ENCODE peak calls at places on chromosomes 13 and 19, in ten cellular contexts. One of them, this sample, is unnamed.

GRCh38 chr13:64339373-64340063 is 2890.6 kb downstream of the PCDH9 start:
- DNase-seq in NCI-H345: no peak
- DNase-seq in iPS DF 19.7: peak
- DNase-seq in NCI-H2081 treated with DMSO at 0.1 percent for 48 hours: no peak
- DNase-seq in NK-92 treated with Interleukin-12 subunit alpha and Interleukin-12 subunit beta, amount 100 ng/mL, for 24 hours: no peak
- DNase-seq in nucleus accumbens: no peak
- DNase-seq in GM03348: no peak
- DNase-seq in psoas muscle: no peak
- DNase-seq in kidney tubule cell: no peak
- DNase-seq in fibroblast of the aortic adventitia: no peak
- DNase-seq in this sample: no peak

GRCh38 chr19:963401-964022 is 20.6 kb upstream of the WDR18 start:
- DNase-seq in nucleus accumbens: no peak
- DNase-seq in NCI-H345: no peak
- DNase-seq in fibroblast of the aortic adventitia: no peak
- DNase-seq in psoas muscle: no peak
- DNase-seq in kidney tubule cell: no peak
- DNase-seq in NCI-H2081 treated with DMSO at 0.1 percent for 48 hours: no peak
- DNase-seq in iPS DF 19.7: no peak
- DNase-seq in NK-92 treated with Interleukin-12 subunit alpha and Interleukin-12 subunit beta, amount 100 ng/mL, for 24 hours: no peak
- DNase-seq in GM03348: no peak
- DNase-seq in this sample: no peak

GRCh38 chr19:45779231-45780145 is 2.8 kb downstream of the DMPK start:
- DNase-seq in kidney tubule cell: peak
- DNase-seq in nucleus accumbens: no peak
- DNase-seq in NCI-H345: peak
- DNase-seq in GM03348: peak
- DNase-seq in fibroblast of the aortic adventitia: peak
- DNase-seq in iPS DF 19.7: no peak
- DNase-seq in NK-92 treated with Interleukin-12 subunit alpha and Interleukin-12 subunit beta, amount 100 ng/mL, for 24 hours: no peak
- DNase-seq in psoas muscle: peak
- DNase-seq in NCI-H2081 treated with DMSO at 0.1 percent for 48 hours: peak
- DNase-seq in this sample: peak

GRCh38 chr13:110301083-110301482 is 5.9 kb downstream of the COL4A1 start:
- DNase-seq in GM03348: no peak
- DNase-seq in NCI-H345: no peak
- DNase-seq in NK-92 treated with Interleukin-12 subunit alpha and Interleukin-12 subunit beta, amount 100 ng/mL, for 24 hours: no peak
- DNase-seq in fibroblast of the aortic adventitia: no peak
- DNase-seq in kidney tubule cell: no peak
- DNase-seq in nucleus accumbens: no peak
- DNase-seq in iPS DF 19.7: no peak
- DNase-seq in NCI-H2081 treated with DMSO at 0.1 percent for 48 hours: no peak
- DNase-seq in psoas muscle: no peak
- DNase-seq in this sample: no peak

GRCh38 chr13:22451345-22451744 is 729.4 kb upstream of the SGCG start:
- DNase-seq in NK-92 treated with Interleukin-12 subunit alpha and Interleukin-12 subunit beta, amount 100 ng/mL, for 24 hours: no peak
- DNase-seq in fibroblast of the aortic adventitia: no peak
- DNase-seq in NCI-H345: peak
- DNase-seq in psoas muscle: peak
- DNase-seq in GM03348: no peak
- DNase-seq in nucleus accumbens: no peak
- DNase-seq in iPS DF 19.7: no peak
- DNase-seq in kidney tubule cell: peak
- DNase-seq in NCI-H2081 treated with DMSO at 0.1 percent for 48 hours: no peak
- DNase-seq in this sample: no peak

GRCh38 chr13:25232937-25233515 is 54.3 kb downstream of the MTMR6 start:
- DNase-seq in fibroblast of the aortic adventitia: peak
- DNase-seq in NCI-H345: peak
- DNase-seq in psoas muscle: no peak
- DNase-seq in GM03348: peak
- DNase-seq in kidney tubule cell: peak
- DNase-seq in NK-92 treated with Interleukin-12 subunit alpha and Interleukin-12 subunit beta, amount 100 ng/mL, for 24 hours: no peak
- DNase-seq in nucleus accumbens: no peak
- DNase-seq in iPS DF 19.7: no peak
- DNase-seq in NCI-H2081 treated with DMSO at 0.1 percent for 48 hours: peak
- DNase-seq in this sample: peak

GRCh38 chr19:38277549-38277948 is 13.2 kb downstream of the SPINT2 start:
- DNase-seq in fibroblast of the aortic adventitia: no peak
- DNase-seq in nucleus accumbens: no peak
- DNase-seq in psoas muscle: no peak
- DNase-seq in NCI-H2081 treated with DMSO at 0.1 percent for 48 hours: no peak
- DNase-seq in NK-92 treated with Interleukin-12 subunit alpha and Interleukin-12 subunit beta, amount 100 ng/mL, for 24 hours: no peak
- DNase-seq in NCI-H345: no peak
- DNase-seq in GM03348: no peak
- DNase-seq in kidney tubule cell: peak
- DNase-seq in iPS DF 19.7: no peak
- DNase-seq in this sample: no peak

GRCh38 chr19:13839938-13840750 is 36.8 kb upstream of the NANOS3 start:
- DNase-seq in NCI-H2081 treated with DMSO at 0.1 percent for 48 hours: no peak
- DNase-seq in NCI-H345: no peak
- DNase-seq in nucleus accumbens: no peak
- DNase-seq in psoas muscle: peak
- DNase-seq in iPS DF 19.7: no peak
- DNase-seq in NK-92 treated with Interleukin-12 subunit alpha and Interleukin-12 subunit beta, amount 100 ng/mL, for 24 hours: no peak
- DNase-seq in fibroblast of the aortic adventitia: peak
- DNase-seq in kidney tubule cell: peak
- DNase-seq in GM03348: peak
- DNase-seq in this sample: peak

GRCh38 chr19:55931936-55932386 is at the start of gene NLRP13:
- DNase-seq in NCI-H2081 treated with DMSO at 0.1 percent for 48 hours: no peak
- DNase-seq in fibroblast of the aortic adventitia: no peak
- DNase-seq in iPS DF 19.7: no peak
- DNase-seq in nucleus accumbens: no peak
- DNase-seq in kidney tubule cell: no peak
- DNase-seq in GM03348: no peak
- DNase-seq in NK-92 treated with Interleukin-12 subunit alpha and Interleukin-12 subunit beta, amount 100 ng/mL, for 24 hours: no peak
- DNase-seq in psoas muscle: no peak
- DNase-seq in NCI-H345: no peak
- DNase-seq in this sample: no peak

GRCh38 chr19:58519087-58519354 is 589 bp downstream of the ZBTB45 start:
- DNase-seq in NK-92 treated with Interleukin-12 subunit alpha and Interleukin-12 subunit beta, amount 100 ng/mL, for 24 hours: no peak
- DNase-seq in NCI-H345: peak
- DNase-seq in fibroblast of the aortic adventitia: peak
- DNase-seq in GM03348: peak
- DNase-seq in NCI-H2081 treated with DMSO at 0.1 percent for 48 hours: no peak
- DNase-seq in kidney tubule cell: peak
- DNase-seq in nucleus accumbens: no peak
- DNase-seq in iPS DF 19.7: no peak
- DNase-seq in psoas muscle: peak
- DNase-seq in this sample: peak

GRCh38 chr13:80408270-80408669 is 67.3 kb upstream of the SPRY2 start:
- DNase-seq in psoas muscle: no peak
- DNase-seq in GM03348: no peak
- DNase-seq in fibroblast of the aortic adventitia: no peak
- DNase-seq in NK-92 treated with Interleukin-12 subunit alpha and Interleukin-12 subunit beta, amount 100 ng/mL, for 24 hours: no peak
- DNase-seq in nucleus accumbens: no peak
- DNase-seq in NCI-H2081 treated with DMSO at 0.1 percent for 48 hours: no peak
- DNase-seq in kidney tubule cell: no peak
- DNase-seq in iPS DF 19.7: no peak
- DNase-seq in NCI-H345: no peak
- DNase-seq in this sample: no peak

GRCh38 chr13:101449971-101450748 is 2.3 kb upstream of the ITGBL1 start:
- DNase-seq in nucleus accumbens: no peak
- DNase-seq in psoas muscle: no peak
- DNase-seq in kidney tubule cell: peak
- DNase-seq in fibroblast of the aortic adventitia: peak
- DNase-seq in NCI-H345: no peak
- DNase-seq in GM03348: peak
- DNase-seq in NCI-H2081 treated with DMSO at 0.1 percent for 48 hours: no peak
- DNase-seq in NK-92 treated with Interleukin-12 subunit alpha and Interleukin-12 subunit beta, amount 100 ng/mL, for 24 hours: no peak
- DNase-seq in iPS DF 19.7: no peak
- DNase-seq in this sample: no peak

GRCh38 chr19:55253842-55254624 is 4.8 kb downstream of the PPP6R1 start:
- DNase-seq in NK-92 treated with Interleukin-12 subunit alpha and Interleukin-12 subunit beta, amount 100 ng/mL, for 24 hours: peak
- DNase-seq in NCI-H2081 treated with DMSO at 0.1 percent for 48 hours: no peak
- DNase-seq in iPS DF 19.7: no peak
- DNase-seq in fibroblast of the aortic adventitia: no peak
- DNase-seq in GM03348: no peak
- DNase-seq in NCI-H345: peak
- DNase-seq in nucleus accumbens: no peak
- DNase-seq in psoas muscle: peak
- DNase-seq in kidney tubule cell: no peak
- DNase-seq in this sample: no peak

GRCh38 chr13:113837554-113838355 is 26.1 kb downstream of the GAS6 start:
- DNase-seq in kidney tubule cell: peak
- DNase-seq in fibroblast of the aortic adventitia: peak
- DNase-seq in NCI-H2081 treated with DMSO at 0.1 percent for 48 hours: no peak
- DNase-seq in nucleus accumbens: peak
- DNase-seq in iPS DF 19.7: no peak
- DNase-seq in NK-92 treated with Interleukin-12 subunit alpha and Interleukin-12 subunit beta, amount 100 ng/mL, for 24 hours: no peak
- DNase-seq in psoas muscle: peak
- DNase-seq in NCI-H345: peak
- DNase-seq in GM03348: peak
- DNase-seq in this sample: peak

GRCh38 chr19:55256562-55257460 is 2.0 kb downstream of the PPP6R1 start:
- DNase-seq in NCI-H345: no peak
- DNase-seq in NK-92 treated with Interleukin-12 subunit alpha and Interleukin-12 subunit beta, amount 100 ng/mL, for 24 hours: no peak
- DNase-seq in NCI-H2081 treated with DMSO at 0.1 percent for 48 hours: no peak
- DNase-seq in GM03348: no peak
- DNase-seq in fibroblast of the aortic adventitia: peak
- DNase-seq in kidney tubule cell: no peak
- DNase-seq in nucleus accumbens: no peak
- DNase-seq in psoas muscle: peak
- DNase-seq in iPS DF 19.7: no peak
- DNase-seq in this sample: no peak

GRCh38 chr13:51475727-51476521 is 23.1 kb upstream of the INTS6 start:
- DNase-seq in NK-92 treated with Interleukin-12 subunit alpha and Interleukin-12 subunit beta, amount 100 ng/mL, for 24 hours: no peak
- DNase-seq in kidney tubule cell: peak
- DNase-seq in iPS DF 19.7: no peak
- DNase-seq in psoas muscle: no peak
- DNase-seq in NCI-H2081 treated with DMSO at 0.1 percent for 48 hours: no peak
- DNase-seq in fibroblast of the aortic adventitia: peak
- DNase-seq in NCI-H345: no peak
- DNase-seq in GM03348: peak
- DNase-seq in nucleus accumbens: no peak
- DNase-seq in this sample: no peak

GRCh38 chr19:37691881-37692504 is 27.6 kb downstream of the ZNF607 start:
- DNase-seq in kidney tubule cell: peak
- DNase-seq in NCI-H2081 treated with DMSO at 0.1 percent for 48 hours: no peak
- DNase-seq in nucleus accumbens: peak
- DNase-seq in fibroblast of the aortic adventitia: peak
- DNase-seq in GM03348: peak
- DNase-seq in NCI-H345: peak
- DNase-seq in NK-92 treated with Interleukin-12 subunit alpha and Interleukin-12 subunit beta, amount 100 ng/mL, for 24 hours: no peak
- DNase-seq in iPS DF 19.7: peak
- DNase-seq in psoas muscle: peak
- DNase-seq in this sample: peak

GRCh38 chr19:48454150-48454730 is 1.1 kb upstream of the KCNJ14 start:
- DNase-seq in NCI-H2081 treated with DMSO at 0.1 percent for 48 hours: no peak
- DNase-seq in nucleus accumbens: no peak
- DNase-seq in psoas muscle: no peak
- DNase-seq in GM03348: no peak
- DNase-seq in fibroblast of the aortic adventitia: no peak
- DNase-seq in iPS DF 19.7: no peak
- DNase-seq in kidney tubule cell: no peak
- DNase-seq in NCI-H345: no peak
- DNase-seq in NK-92 treated with Interleukin-12 subunit alpha and Interleukin-12 subunit beta, amount 100 ng/mL, for 24 hours: no peak
- DNase-seq in this sample: no peak

GRCh38 chr13:46896346-46897138 is at the start of gene HTR2A:
- DNase-seq in iPS DF 19.7: no peak
- DNase-seq in fibroblast of the aortic adventitia: peak
- DNase-seq in GM03348: peak
- DNase-seq in NK-92 treated with Interleukin-12 subunit alpha and Interleukin-12 subunit beta, amount 100 ng/mL, for 24 hours: no peak
- DNase-seq in NCI-H345: no peak
- DNase-seq in nucleus accumbens: peak
- DNase-seq in kidney tubule cell: peak
- DNase-seq in psoas muscle: peak
- DNase-seq in NCI-H2081 treated with DMSO at 0.1 percent for 48 hours: no peak
- DNase-seq in this sample: no peak

GRCh38 chr13:20375871-20376270 is 143.8 kb upstream of the GJB6 start:
- DNase-seq in NCI-H2081 treated with DMSO at 0.1 percent for 48 hours: no peak
- DNase-seq in psoas muscle: no peak
- DNase-seq in kidney tubule cell: no peak
- DNase-seq in nucleus accumbens: no peak
- DNase-seq in NCI-H345: no peak
- DNase-seq in iPS DF 19.7: no peak
- DNase-seq in fibroblast of the aortic adventitia: no peak
- DNase-seq in GM03348: no peak
- DNase-seq in NK-92 treated with Interleukin-12 subunit alpha and Interleukin-12 subunit beta, amount 100 ng/mL, for 24 hours: no peak
- DNase-seq in this sample: no peak

GRCh38 chr13:65260938-65261880 is 1968.9 kb downstream of the PCDH9 start:
- DNase-seq in NCI-H2081 treated with DMSO at 0.1 percent for 48 hours: no peak
- DNase-seq in iPS DF 19.7: no peak
- DNase-seq in NCI-H345: no peak
- DNase-seq in fibroblast of the aortic adventitia: peak
- DNase-seq in GM03348: no peak
- DNase-seq in nucleus accumbens: no peak
- DNase-seq in psoas muscle: no peak
- DNase-seq in NK-92 treated with Interleukin-12 subunit alpha and Interleukin-12 subunit beta, amount 100 ng/mL, for 24 hours: no peak
- DNase-seq in kidney tubule cell: no peak
- DNase-seq in this sample: no peak

GRCh38 chr19:48994035-48994386 is 324 bp downstream of the RUVBL2 start:
- DNase-seq in iPS DF 19.7: no peak
- DNase-seq in NK-92 treated with Interleukin-12 subunit alpha and Interleukin-12 subunit beta, amount 100 ng/mL, for 24 hours: no peak
- DNase-seq in NCI-H2081 treated with DMSO at 0.1 percent for 48 hours: no peak
- DNase-seq in fibroblast of the aortic adventitia: no peak
- DNase-seq in nucleus accumbens: no peak
- DNase-seq in NCI-H345: no peak
- DNase-seq in GM03348: no peak
- DNase-seq in psoas muscle: no peak
- DNase-seq in kidney tubule cell: no peak
- DNase-seq in this sample: no peak

GRCh38 chr19:46000497-46001246 is 5.4 kb downstream of the CCDC61 start:
- DNase-seq in GM03348: peak
- DNase-seq in fibroblast of the aortic adventitia: no peak
- DNase-seq in kidney tubule cell: no peak
- DNase-seq in iPS DF 19.7: no peak
- DNase-seq in NK-92 treated with Interleukin-12 subunit alpha and Interleukin-12 subunit beta, amount 100 ng/mL, for 24 hours: no peak
- DNase-seq in NCI-H2081 treated with DMSO at 0.1 percent for 48 hours: no peak
- DNase-seq in NCI-H345: peak
- DNase-seq in psoas muscle: no peak
- DNase-seq in nucleus accumbens: peak
- DNase-seq in this sample: peak

GRCh38 chr13:73092831-73093230 is 34.0 kb downstream of the KLF5 start:
- DNase-seq in fibroblast of the aortic adventitia: no peak
- DNase-seq in GM03348: no peak
- DNase-seq in NCI-H2081 treated with DMSO at 0.1 percent for 48 hours: no peak
- DNase-seq in psoas muscle: no peak
- DNase-seq in NK-92 treated with Interleukin-12 subunit alpha and Interleukin-12 subunit beta, amount 100 ng/mL, for 24 hours: no peak
- DNase-seq in NCI-H345: no peak
- DNase-seq in nucleus accumbens: no peak
- DNase-seq in kidney tubule cell: no peak
- DNase-seq in iPS DF 19.7: no peak
- DNase-seq in this sample: no peak

GRCh38 chr13:34044660-34045080 is 226.7 kb downstream of the RFC3 start:
- DNase-seq in NK-92 treated with Interleukin-12 subunit alpha and Interleukin-12 subunit beta, amount 100 ng/mL, for 24 hours: no peak
- DNase-seq in NCI-H345: no peak
- DNase-seq in iPS DF 19.7: no peak
- DNase-seq in nucleus accumbens: no peak
- DNase-seq in GM03348: peak
- DNase-seq in kidney tubule cell: peak
- DNase-seq in NCI-H2081 treated with DMSO at 0.1 percent for 48 hours: no peak
- DNase-seq in fibroblast of the aortic adventitia: peak
- DNase-seq in psoas muscle: no peak
- DNase-seq in this sample: no peak

GRCh38 chr19:34471906-34472305 is 9.7 kb upstream of the WTIP start:
- DNase-seq in nucleus accumbens: no peak
- DNase-seq in kidney tubule cell: no peak
- DNase-seq in NCI-H2081 treated with DMSO at 0.1 percent for 48 hours: no peak
- DNase-seq in NCI-H345: no peak
- DNase-seq in GM03348: no peak
- DNase-seq in fibroblast of the aortic adventitia: no peak
- DNase-seq in psoas muscle: no peak
- DNase-seq in iPS DF 19.7: no peak
- DNase-seq in NK-92 treated with Interleukin-12 subunit alpha and Interleukin-12 subunit beta, amount 100 ng/mL, for 24 hours: no peak
- DNase-seq in this sample: no peak

GRCh38 chr19:36401475-36401874 is 17.0 kb downstream of the ZFP82 start:
- DNase-seq in GM03348: no peak
- DNase-seq in psoas muscle: no peak
- DNase-seq in NCI-H345: no peak
- DNase-seq in NK-92 treated with Interleukin-12 subunit alpha and Interleukin-12 subunit beta, amount 100 ng/mL, for 24 hours: no peak
- DNase-seq in nucleus accumbens: no peak
- DNase-seq in kidney tubule cell: no peak
- DNase-seq in iPS DF 19.7: no peak
- DNase-seq in fibroblast of the aortic adventitia: no peak
- DNase-seq in NCI-H2081 treated with DMSO at 0.1 percent for 48 hours: no peak
- DNase-seq in this sample: no peak

GRCh38 chr19:940591-941291 is 14.9 kb downstream of the ARID3A start:
- DNase-seq in kidney tubule cell: peak
- DNase-seq in NCI-H2081 treated with DMSO at 0.1 percent for 48 hours: no peak
- DNase-seq in fibroblast of the aortic adventitia: peak
- DNase-seq in iPS DF 19.7: no peak
- DNase-seq in nucleus accumbens: peak
- DNase-seq in NK-92 treated with Interleukin-12 subunit alpha and Interleukin-12 subunit beta, amount 100 ng/mL, for 24 hours: no peak
- DNase-seq in NCI-H345: peak
- DNase-seq in GM03348: no peak
- DNase-seq in psoas muscle: peak
- DNase-seq in this sample: no peak

This sample was measured in T47D.